ENCODE peak calls at places on chromosomes 13 and 19, in six cellular contexts. One of them, this sample, is unnamed.

GRCh38 chr13:76293346-76293745 is 592.9 kb downstream of the KCTD12 start:
- DNase-seq in K562: no peak
- DNase-seq in hepatocyte: no peak
- DNase-seq in IMR-90: peak; percentile 75
- DNase-seq in HCT116: no peak
- DNase-seq in GM23338: no peak
- DNase-seq in this sample: no peak

GRCh38 chr13:25286308-25286968 is 850 bp downstream of the MTMR6 start:
- DNase-seq in hepatocyte: peak; percentile 46
- DNase-seq in K562: no peak
- DNase-seq in GM23338: peak; percentile 36
- DNase-seq in IMR-90: peak; percentile 58
- DNase-seq in HCT116: no peak
- DNase-seq in this sample: peak; percentile 72

GRCh38 chr13:113364371-113364932 is 522 bp upstream of the GRTP1 start:
- DNase-seq in HCT116: no peak
- DNase-seq in GM23338: no peak
- DNase-seq in hepatocyte: no peak
- DNase-seq in IMR-90: no peak
- DNase-seq in K562: no peak
- DNase-seq in this sample: no peak

GRCh38 chr19:49118565-49119410 is at the start of gene C19orf73:
- DNase-seq in K562: peak; percentile 99
- DNase-seq in GM23338: peak; percentile 96
- DNase-seq in IMR-90: peak; percentile 91
- DNase-seq in hepatocyte: peak; percentile 98
- DNase-seq in HCT116: peak; percentile 84
- DNase-seq in this sample: peak; percentile 95

GRCh38 chr19:29211562-29212416 is 1.2 kb downstream of the UQCRFS1 start:
- DNase-seq in IMR-90: peak; percentile 12
- DNase-seq in HCT116: no peak
- DNase-seq in K562: peak; percentile 41
- DNase-seq in hepatocyte: peak; percentile 24
- DNase-seq in GM23338: peak; percentile 20
- DNase-seq in this sample: no peak

GRCh38 chr13:87677334-87678234 is 6.4 kb downstream of the SLITRK5 start:
- DNase-seq in K562: no peak
- DNase-seq in hepatocyte: peak; percentile 31
- DNase-seq in IMR-90: no peak
- DNase-seq in GM23338: peak; percentile 72
- DNase-seq in HCT116: no peak
- DNase-seq in this sample: peak; percentile 94

GRCh38 chr13:31769581-31769980 is 30.3 kb downstream of the RXFP2 start:
- DNase-seq in K562: no peak
- DNase-seq in IMR-90: peak; percentile 58
- DNase-seq in hepatocyte: no peak
- DNase-seq in GM23338: no peak
- DNase-seq in HCT116: no peak
- DNase-seq in this sample: no peak

GRCh38 chr13:91381371-91381770 is 17.1 kb upstream of the GPC5 start:
- DNase-seq in HCT116: no peak
- DNase-seq in hepatocyte: peak; percentile 23
- DNase-seq in IMR-90: peak; percentile 28
- DNase-seq in GM23338: no peak
- DNase-seq in K562: no peak
- DNase-seq in this sample: peak; percentile 65

GRCh38 chr13:106602178-106602577 is 34.2 kb upstream of the ARGLU1 start:
- DNase-seq in HCT116: no peak
- DNase-seq in GM23338: no peak
- DNase-seq in IMR-90: no peak
- DNase-seq in K562: no peak
- DNase-seq in hepatocyte: no peak
- DNase-seq in this sample: no peak

GRCh38 chr13:46278474-46278873 is 66.7 kb downstream of the LRRC63 start:
- DNase-seq in hepatocyte: peak; percentile 62
- DNase-seq in IMR-90: no peak
- DNase-seq in GM23338: peak; percentile 56
- DNase-seq in K562: peak; percentile 28
- DNase-seq in HCT116: no peak
- DNase-seq in this sample: peak; percentile 6

GRCh38 chr19:4972509-4973230 is 3.8 kb downstream of the KDM4B start:
- DNase-seq in HCT116: peak; percentile 40
- DNase-seq in IMR-90: peak; percentile 69
- DNase-seq in hepatocyte: no peak
- DNase-seq in K562: no peak
- DNase-seq in GM23338: no peak
- DNase-seq in this sample: no peak

GRCh38 chr19:27774337-27774736 is 1438.6 kb downstream of the UQCRFS1 start:
- DNase-seq in hepatocyte: no peak
- DNase-seq in IMR-90: no peak
- DNase-seq in GM23338: peak; percentile 67
- DNase-seq in K562: no peak
- DNase-seq in HCT116: no peak
- DNase-seq in this sample: peak; percentile 34

GRCh38 chr19:2266183-2266993 is 10.2 kb upstream of the JSRP1 start:
- DNase-seq in hepatocyte: no peak
- DNase-seq in GM23338: no peak
- DNase-seq in IMR-90: peak; percentile 75
- DNase-seq in HCT116: no peak
- DNase-seq in K562: peak; percentile 69
- DNase-seq in this sample: peak; percentile 67

GRCh38 chr19:36577271-36577996 is 4.3 kb upstream of the ZNF529 start:
- DNase-seq in IMR-90: no peak
- DNase-seq in hepatocyte: no peak
- DNase-seq in GM23338: no peak
- DNase-seq in HCT116: no peak
- DNase-seq in K562: no peak
- DNase-seq in this sample: no peak

GRCh38 chr19:29596885-29597525 is 9.1 kb upstream of the POP4 start:
- DNase-seq in hepatocyte: peak; percentile 37
- DNase-seq in HCT116: no peak
- DNase-seq in K562: no peak
- DNase-seq in IMR-90: peak; percentile 40
- DNase-seq in GM23338: peak; percentile 56
- DNase-seq in this sample: no peak

GRCh38 chr19:8257052-8257443 is 47.9 kb downstream of the CERS4 start:
- DNase-seq in hepatocyte: peak; percentile 38
- DNase-seq in GM23338: peak; percentile 81
- DNase-seq in K562: peak; percentile 91
- DNase-seq in IMR-90: no peak
- DNase-seq in HCT116: no peak
- DNase-seq in this sample: no peak

GRCh38 chr13:74794582-74794981 is 660.4 kb upstream of the KLF12 start:
- DNase-seq in K562: no peak
- DNase-seq in hepatocyte: no peak
- DNase-seq in HCT116: no peak
- DNase-seq in GM23338: peak; percentile 16
- DNase-seq in IMR-90: no peak
- DNase-seq in this sample: no peak

GRCh38 chr19:13909430-13909829 is 3.4 kb downstream of the CC2D1A start:
- DNase-seq in IMR-90: no peak
- DNase-seq in K562: no peak
- DNase-seq in GM23338: no peak
- DNase-seq in HCT116: no peak
- DNase-seq in hepatocyte: no peak
- DNase-seq in this sample: no peak

GRCh38 chr19:3234800-3235199 is 10.3 kb downstream of the CELF5 start:
- DNase-seq in hepatocyte: no peak
- DNase-seq in IMR-90: no peak
- DNase-seq in GM23338: peak; percentile 68
- DNase-seq in HCT116: no peak
- DNase-seq in K562: peak; percentile 49
- DNase-seq in this sample: no peak

GRCh38 chr19:46000497-46001246 is 5.4 kb downstream of the CCDC61 start:
- DNase-seq in IMR-90: no peak
- DNase-seq in K562: peak; percentile 88
- DNase-seq in hepatocyte: peak; percentile 73
- DNase-seq in HCT116: no peak
- DNase-seq in GM23338: peak; percentile 85
- DNase-seq in this sample: peak; percentile 81

GRCh38 chr13:89113744-89114143 is 1442.6 kb downstream of the SLITRK5 start:
- DNase-seq in GM23338: peak; percentile 45
- DNase-seq in hepatocyte: no peak
- DNase-seq in HCT116: no peak
- DNase-seq in IMR-90: no peak
- DNase-seq in K562: no peak
- DNase-seq in this sample: no peak

GRCh38 chr19:35429698-35430097 is 18.4 kb upstream of the FFAR2 start:
- DNase-seq in hepatocyte: no peak
- DNase-seq in K562: no peak
- DNase-seq in HCT116: no peak
- DNase-seq in GM23338: no peak
- DNase-seq in IMR-90: no peak
- DNase-seq in this sample: no peak

DNA sequence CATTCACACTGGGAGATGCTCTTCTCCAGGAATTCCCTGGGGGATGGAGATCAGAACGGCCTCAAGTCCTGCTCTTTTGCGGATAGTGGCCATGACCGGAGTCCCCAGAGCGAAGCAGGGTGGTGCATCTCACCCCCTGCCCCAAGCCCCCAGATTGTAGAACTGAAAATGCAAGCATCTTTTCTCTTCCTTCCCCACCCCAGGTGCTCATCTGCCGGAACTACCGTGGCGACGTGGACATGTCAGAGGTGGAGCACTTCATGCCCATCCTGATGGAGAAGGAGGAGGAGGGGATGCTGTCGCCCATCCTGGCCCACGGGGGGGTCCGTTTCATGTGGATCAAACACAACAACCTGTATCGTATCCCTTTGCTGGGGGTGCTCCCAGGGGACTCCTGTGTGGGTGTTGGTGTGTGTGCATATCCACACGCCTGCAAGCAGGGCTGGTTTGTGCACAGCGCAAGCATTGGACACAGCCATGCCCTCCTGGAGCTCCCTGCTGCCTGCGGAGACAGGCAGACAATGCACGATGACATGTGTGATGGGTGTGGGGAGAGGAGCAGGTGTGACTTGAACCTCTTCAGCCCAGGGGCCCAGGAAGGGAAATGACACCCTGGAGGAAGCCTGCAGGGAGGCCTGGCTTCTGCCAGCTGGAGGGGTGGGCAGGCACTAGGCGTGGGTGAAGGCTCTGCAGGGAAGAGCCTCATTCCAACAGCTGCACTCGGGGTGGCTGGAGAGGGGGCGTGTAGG is 5.7 kb downstream of the AP1M1 start:
- DNase-seq in IMR-90: no peak
- DNase-seq in hepatocyte: no peak
- DNase-seq in HCT116: no peak
- DNase-seq in K562: no peak
- DNase-seq in GM23338: no peak
- DNase-seq in this sample: no peak
- H4K20me1 ChIP-seq in IMR-90: peaks cover 47% of the 10 kb centered on the region
- H4K20me1 ChIP-seq in hepatocyte: no peaks in the 10 kb centered on the region
- H4K20me1 ChIP-seq in HCT116: no peaks in the 10 kb centered on the region
- H4K20me1 ChIP-seq in K562: peaks cover 4% of the 10 kb centered on the region
- H4K20me1 ChIP-seq in GM23338: no peaks in the 10 kb centered on the region
- H4K20me1 ChIP-seq in this sample: peaks cover 6% of the 10 kb centered on the region

GRCh38 chr19:995051-995827 is 5.0 kb upstream of the GRIN3B start:
- DNase-seq in IMR-90: no peak
- DNase-seq in GM23338: no peak
- DNase-seq in hepatocyte: no peak
- DNase-seq in K562: no peak
- DNase-seq in HCT116: no peak
- DNase-seq in this sample: no peak
- H4K20me1 ChIP-seq in IMR-90: peaks cover 6% of the 10 kb centered on the region
- H4K20me1 ChIP-seq in GM23338: peaks cover 2% of the 10 kb centered on the region
- H4K20me1 ChIP-seq in hepatocyte: no peaks in the 10 kb centered on the region
- H4K20me1 ChIP-seq in K562: no peaks in the 10 kb centered on the region
- H4K20me1 ChIP-seq in HCT116: peaks cover 6% of the 10 kb centered on the region
- H4K20me1 ChIP-seq in this sample: no peaks in the 10 kb centered on the region

DNA sequence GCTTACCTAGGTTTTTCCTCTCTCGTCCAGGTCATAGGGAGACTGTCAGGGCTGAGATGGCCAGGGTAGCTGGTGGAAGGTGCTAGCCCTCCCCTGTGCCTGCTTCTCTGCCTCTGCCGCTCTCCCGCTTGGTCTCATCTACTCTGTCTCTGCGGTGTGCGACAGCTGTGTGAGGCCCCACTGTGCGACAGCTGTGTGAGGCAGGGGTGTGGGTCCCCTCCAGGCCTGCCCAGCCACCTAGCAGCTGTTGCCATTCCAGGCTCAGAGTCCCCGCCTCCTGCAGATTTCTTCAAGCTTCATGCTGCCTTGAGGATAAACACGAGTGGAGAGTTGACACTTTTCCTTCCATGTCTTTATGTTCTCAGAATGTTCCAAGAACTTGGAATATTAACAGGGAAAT is 53.0 kb downstream of the ARHGEF7 start:
- DNase-seq in hepatocyte: no peak
- DNase-seq in HCT116: no peak
- DNase-seq in IMR-90: no peak
- DNase-seq in GM23338: no peak
- DNase-seq in K562: no peak
- DNase-seq in this sample: no peak
- H4K20me1 ChIP-seq in hepatocyte: peaks cover 67% of the 10 kb centered on the region
- H4K20me1 ChIP-seq in HCT116: no peaks in the 10 kb centered on the region
- H4K20me1 ChIP-seq in IMR-90: peaks cover 95% of the 10 kb centered on the region
- H4K20me1 ChIP-seq in GM23338: peaks cover 64% of the 10 kb centered on the region
- H4K20me1 ChIP-seq in K562: no peaks in the 10 kb centered on the region
- H4K20me1 ChIP-seq in this sample: peaks cover 1% of the 10 kb centered on the region

DNA sequence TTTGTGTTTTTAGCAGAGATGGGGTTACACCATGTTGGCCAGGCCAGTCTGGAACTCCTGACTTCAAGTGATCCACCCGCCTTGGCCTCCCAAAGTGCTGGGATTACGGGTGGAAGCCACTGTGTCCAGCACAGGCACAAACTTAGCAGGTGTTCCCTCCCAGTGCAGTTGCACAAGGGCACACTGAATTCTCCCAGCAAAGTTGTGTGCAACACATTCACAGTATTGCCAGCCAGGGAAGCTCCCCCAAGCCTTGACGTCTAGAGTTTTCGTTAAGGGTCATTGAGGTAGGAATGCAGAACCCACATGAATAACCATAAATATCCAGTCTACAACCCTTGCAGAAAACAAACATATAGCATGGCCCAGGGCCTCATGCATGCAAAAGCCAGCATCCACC is 3.4 kb upstream of the AURKC start:
- DNase-seq in hepatocyte: no peak
- DNase-seq in K562: no peak
- DNase-seq in IMR-90: no peak
- DNase-seq in HCT116: no peak
- DNase-seq in GM23338: no peak
- DNase-seq in this sample: no peak
- H4K20me1 ChIP-seq in hepatocyte: no peaks in the 10 kb centered on the region
- H4K20me1 ChIP-seq in K562: no peaks in the 10 kb centered on the region
- H4K20me1 ChIP-seq in IMR-90: no peaks in the 10 kb centered on the region
- H4K20me1 ChIP-seq in HCT116: no peaks in the 10 kb centered on the region
- H4K20me1 ChIP-seq in GM23338: no peaks in the 10 kb centered on the region
- H4K20me1 ChIP-seq in this sample: no peaks in the 10 kb centered on the region

DNA sequence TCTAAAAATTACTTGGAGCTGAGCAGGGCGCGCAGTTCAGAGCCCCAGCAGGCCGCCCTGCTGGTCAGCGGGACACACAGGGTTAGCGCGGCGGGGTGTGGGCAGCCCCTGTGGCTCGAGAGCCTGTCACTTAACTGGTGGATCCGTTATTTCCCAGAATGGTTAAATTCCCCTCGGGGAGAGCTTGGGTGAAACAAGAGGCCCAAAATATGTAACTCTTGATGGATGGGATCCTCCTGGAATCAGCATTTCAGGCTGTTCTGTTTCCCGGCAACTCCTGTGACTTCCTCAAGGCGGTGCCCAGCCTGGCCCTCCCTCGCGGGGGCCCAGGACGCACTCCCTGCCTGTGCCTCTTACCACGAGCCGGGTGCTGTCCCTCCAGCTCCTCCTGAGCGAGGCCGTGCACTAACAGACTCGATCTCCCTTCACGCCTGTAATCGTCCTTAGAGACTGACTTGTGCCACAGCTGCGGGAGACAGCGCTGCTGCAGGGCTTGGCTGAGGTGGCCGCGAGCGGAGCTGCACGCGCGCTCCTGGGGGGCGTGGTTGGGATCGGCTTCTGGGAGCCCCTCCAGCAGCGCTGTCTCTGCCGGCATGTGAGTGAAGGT is 9.7 kb downstream of the PTBP1 start:
- DNase-seq in K562: no peak
- DNase-seq in hepatocyte: no peak
- DNase-seq in IMR-90: no peak
- DNase-seq in GM23338: peak; percentile 25
- DNase-seq in HCT116: no peak
- DNase-seq in this sample: no peak
- H4K20me1 ChIP-seq in K562: peaks cover 27% of the 10 kb centered on the region
- H4K20me1 ChIP-seq in hepatocyte: peaks cover 95% of the 10 kb centered on the region
- H4K20me1 ChIP-seq in IMR-90: peaks cover 91% of the 10 kb centered on the region
- H4K20me1 ChIP-seq in GM23338: peaks cover 59% of the 10 kb centered on the region
- H4K20me1 ChIP-seq in HCT116: peaks cover 43% of the 10 kb centered on the region
- H4K20me1 ChIP-seq in this sample: peaks cover 10% of the 10 kb centered on the region